ENCODE peak calls at places on chromosomes 5 and 9, in four cellular contexts. M is spleen, R is breast epithelium, X is endothelial cell of umbilical vein. S is an unnamed sample.

GRCh38 chr9:125979383-125979782 is 232.2 kb downstream of the PBX3 start:
- DNase-seq in X (no peak), R (no peak), M (no peak), S (no peak)

GRCh38 chr5:62956597-62956996 is 378.0 kb downstream of the LRRC70 start:
- DNase-seq in M (no peak), X (no peak), R (no peak), S (no peak)

GRCh38 chr5:14932902-14933475 is 61.4 kb upstream of the ANKH start:
- DNase-seq in R (no peak), X (no peak), M (no peak), S (no peak)

GRCh38 chr5:166127766-166128565 is 2163.5 kb upstream of the WWC1 start:
- DNase-seq in X (no peak), R (no peak), M (no peak), S (no peak)

GRCh38 chr5:132204736-132205135 is 22.9 kb downstream of the P4HA2 start:
- DNase-seq in X (no peak), R (no peak), M (no peak), S (no peak)

GRCh38 chr5:141192110-141192725 is at the start of gene PCDHB10:
- DNase-seq in X (peak; percentile 43), M (no peak), R (no peak), S (no peak)

GRCh38 chr9:79524266-79524665 is 47.5 kb upstream of the TLE4 start:
- DNase-seq in M (no peak), R (no peak), X (no peak), S (no peak)

GRCh38 chr5:113574417-113574816 is 60.9 kb downstream of the YTHDC2 start:
- DNase-seq in R (no peak), X (no peak), M (no peak), S (no peak)

GRCh38 chr9:100098241-100098886 is 436 bp downstream of the ERP44 start:
- DNase-seq in M (no peak), X (peak; percentile 80), R (peak; percentile 46), S (no peak)

GRCh38 chr5:71757590-71758543 is 38.8 kb downstream of the CARTPT start:
- DNase-seq in M (no peak), R (peak; percentile 56), X (peak; percentile 85), S (no peak)

GRCh38 chr5:19713740-19714139 is 274.3 kb downstream of the CDH18 start:
- DNase-seq in X (no peak), R (no peak), M (no peak), S (no peak)

GRCh38 chr9:107925756-107926297 is 436.3 kb upstream of the KLF4 start:
- DNase-seq in R (no peak), X (no peak), M (no peak), S (no peak)

GRCh38 chr9:15729507-15729906 is 176.7 kb downstream of the CCDC171 start:
- DNase-seq in M (no peak), R (no peak), X (no peak), S (no peak)

GRCh38 chr9:109455391-109455790 is 42.7 kb downstream of the PTPN3 start:
- DNase-seq in X (no peak), R (no peak), M (no peak), S (no peak)

GRCh38 chr9:116208417-116209232 is 55.0 kb downstream of the PAPPA start:
- DNase-seq in M (no peak), X (no peak), R (no peak), S (no peak)

GRCh38 chr9:35237303-35237702 is 75.5 kb downstream of the UNC13B start:
- DNase-seq in X (no peak), M (no peak), R (no peak), S (no peak)

GRCh38 chr9:110093417-110093816 is 114.5 kb downstream of the C9orf152 start:
- DNase-seq in R (no peak), X (no peak), M (no peak), S (no peak)

GRCh38 chr9:135083241-135083810 is 4.1 kb upstream of the OLFM1 start:
- DNase-seq in X (no peak), M (peak; percentile 55), R (no peak), S (no peak)

GRCh38 chr9:27377147-27377807 is 80.3 kb upstream of the EQTN start:
- DNase-seq in M (no peak), R (no peak), X (no peak), S (no peak)

GRCh38 chr5:141692533-141692888 is 10.5 kb upstream of the ARAP3 start:
- DNase-seq in R (no peak), X (no peak), M (no peak), S (no peak)

GRCh38 chr9:4235951-4236804 is 63.7 kb downstream of the GLIS3 start:
- DNase-seq in X (no peak), M (no peak), R (no peak), S (no peak)

GRCh38 chr9:121871431-121872025 is 220.1 kb downstream of the DAB2IP start:
- DNase-seq in M (no peak), X (no peak), R (no peak), S (no peak)

GRCh38 chr5:57684299-57684702 is 201.7 kb upstream of the ACTBL2 start:
- DNase-seq in M (no peak), X (peak; percentile 44), R (no peak), S (no peak)

GRCh38 chr9:19989213-19989612 is 200.4 kb upstream of the SLC24A2 start:
- DNase-seq in X (no peak), M (no peak), R (no peak), S (no peak)

GRCh38 chr5:76104027-76104426 is 20.8 kb downstream of the SV2C start:
- DNase-seq in R (no peak), X (peak; percentile 38), M (no peak), S (no peak)

GRCh38 chr9:98081477-98082219 is 25.1 kb downstream of the NANS start:
- DNase-seq in M (peak; percentile 67), X (peak; percentile 56), R (no peak), S (no peak)

GRCh38 chr9:35826071-35826701 is 2.3 kb downstream of the FAM221B start:
- DNase-seq in R (no peak), X (peak; percentile 85), M (no peak), S (no peak)

GRCh38 chr9:133787749-133788015 is 49.5 kb upstream of the SARDH start:
- DNase-seq in X (no peak), M (peak; percentile 92), R (no peak), S (no peak)

GRCh38 chr5:87009146-87009545 is 258.5 kb upstream of the RASA1 start:
- DNase-seq in X (no peak), M (no peak), R (no peak), S (no peak)

GRCh38 chr5:157547909-157548512 is 27.6 kb downstream of the ADAM19 start:
- DNase-seq in R (no peak), M (no peak), X (no peak), S (no peak)

GRCh38 chr5:157550668-157551067 is 24.9 kb downstream of the ADAM19 start:
- DNase-seq in X (no peak), M (no peak), R (no peak), S (no peak)

GRCh38 chr5:157548513-157549282 is 26.9 kb downstream of the ADAM19 start:
- DNase-seq in X (no peak), M (no peak), R (no peak), S (no peak)

GRCh38 chr5:157549954-157550549 is 25.5 kb downstream of the ADAM19 start:
- DNase-seq in X (no peak), R (no peak), M (no peak), S (no peak)

GRCh38 chr5:157549283-157549629 is 26.3 kb downstream of the ADAM19 start:
- DNase-seq in X (no peak), M (no peak), R (no peak), S (no peak)
- TF ChIP-seq POLR2A in X (no peak), M (no peak), R (no peak), S (no peak)

DNA sequence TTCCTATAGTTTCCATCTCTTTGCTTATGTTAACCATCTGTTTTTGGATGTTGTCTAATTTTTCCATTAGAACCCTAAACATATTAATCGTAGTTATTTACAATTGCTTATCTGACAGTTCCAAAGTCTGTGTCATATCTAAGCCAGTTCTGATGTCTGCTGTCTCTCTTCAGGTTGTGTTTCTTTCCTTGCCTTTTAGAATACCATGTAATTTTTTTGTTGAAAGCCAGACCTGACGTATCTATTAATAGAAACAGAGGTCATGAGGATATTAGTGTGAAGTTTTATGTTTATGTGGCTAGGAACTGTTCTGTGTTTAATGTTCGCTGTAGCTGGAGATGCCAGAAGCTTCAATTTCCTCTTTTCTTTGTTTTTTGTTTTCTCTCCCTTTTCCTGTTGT is 52.2 kb downstream of the ZNF618 start:
- DNase-seq in X (peak; percentile 17), R (no peak), M (no peak), S (no peak)
- H3K9me3 ChIP-seq in X (peaks cover 1% of the 10 kb centered on the region), R (peaks cover 12% of the 10 kb centered on the region), M (peaks cover 44% of the 10 kb centered on the region), S (peaks cover 26% of the 10 kb centered on the region)

GRCh38 chr5:111120911-111121310 is 28.8 kb downstream of the WDR36 start:
- DNase-seq in M (no peak), R (no peak), X (no peak), S (no peak)
- TF ChIP-seq POLR2AphosphoS5 in M (no peak), R (no peak), X (no peak), S (no peak)

DNA sequence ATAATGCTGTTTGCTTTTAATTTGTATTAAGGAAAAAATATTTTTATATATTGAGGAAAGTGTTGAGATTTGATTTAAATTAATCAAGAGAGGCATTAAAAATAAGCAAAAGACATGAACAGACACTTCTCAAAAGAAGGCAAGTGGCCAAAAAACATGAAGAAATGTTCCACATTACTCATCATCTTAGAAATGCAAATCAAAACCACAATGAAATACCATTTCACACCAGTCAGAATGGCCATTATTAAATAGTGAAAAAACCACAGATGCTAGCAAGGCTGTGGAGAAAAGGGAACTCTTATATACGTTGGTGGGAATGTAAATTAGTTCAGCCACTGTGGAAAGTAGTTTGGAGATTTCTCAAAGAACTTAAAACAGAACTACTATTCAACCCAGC is 45.9 kb downstream of the RANBP17 start:
- DNase-seq in M (no peak), X (no peak), R (no peak), S (no peak)
- TF ChIP-seq POLR2A in M (no peak), X (no peak), R (no peak), S (no peak)

GRCh38 chr5:180217797-180218196 is 8.8 kb upstream of the RASGEF1C start:
- DNase-seq in R (no peak), M (no peak), X (no peak), S (no peak)

GRCh38 chr5:180215738-180216630 is 7.0 kb upstream of the RASGEF1C start:
- DNase-seq in X (no peak), R (no peak), M (peak; percentile 62), S (no peak)

GRCh38 chr5:180214870-180215737 is 6.1 kb upstream of the RASGEF1C start:
- DNase-seq in M (peak; percentile 42), R (no peak), X (no peak), S (no peak)

GRCh38 chr5:180213657-180214207 is 4.7 kb upstream of the RASGEF1C start:
- DNase-seq in R (no peak), X (no peak), M (no peak), S (no peak)

GRCh38 chr5:180216646-180217171 is 7.7 kb upstream of the RASGEF1C start:
- DNase-seq in M (peak; percentile 33), X (no peak), R (no peak), S (no peak)
- H3K9me3 ChIP-seq in M (peaks cover 68% of the 10 kb centered on the region), X (no peaks in the 10 kb centered on the region), R (peaks cover 67% of the 10 kb centered on the region), S (peaks cover 64% of the 10 kb centered on the region)

S was measured in esophagus muscularis mucosa.